ENCODE peak calls at places on chromosomes 3 and 15, in five cellular contexts. N is A549, M is transverse colon, Z is cardiac fibroblast, V is epithelial cell of esophagus. E is an unnamed sample.

GRCh38 chr3:85567074-85567676 is 608.4 kb downstream of the CADM2 start:
- DNase-seq in N (no peak), V (peak), Z (peak), M (peak), E (peak)

GRCh38 chr3:28576590-28577220 is 228.1 kb upstream of the AZI2 start:
- DNase-seq in V (no peak), Z (no peak), N (no peak), M (no peak), E (no peak)

GRCh38 chr15:48628832-48629231 is 16.7 kb downstream of the FBN1 start:
- DNase-seq in M (no peak), V (no peak), Z (peak), N (no peak), E (no peak)

GRCh38 chr3:168216851-168217250 is 121.1 kb upstream of the GOLIM4 start:
- DNase-seq in Z (no peak), V (no peak), N (no peak), M (no peak), E (no peak)

GRCh38 chr3:112167758-112168157 is 34.7 kb upstream of the GCSAM start:
- DNase-seq in M (no peak), V (no peak), N (no peak), Z (no peak), E (no peak)

GRCh38 chr3:193744822-193745684 is 152.0 kb downstream of the OPA1 start:
- DNase-seq in M (no peak), N (no peak), V (no peak), Z (peak), E (no peak)

GRCh38 chr3:129245141-129245540 is 4.3 kb upstream of the COPG1 start:
- DNase-seq in M (no peak), V (peak), N (no peak), Z (no peak), E (no peak)

GRCh38 chr3:144127014-144127413 is 155.4 kb downstream of the DIPK2A start:
- DNase-seq in M (no peak), N (no peak), V (no peak), Z (no peak), E (no peak)

GRCh38 chr3:59558906-59559720 is 509.3 kb upstream of the CFAP20DC start:
- DNase-seq in N (no peak), Z (no peak), M (no peak), V (no peak), E (no peak)

GRCh38 chr3:178518660-178519396 is 17.4 kb upstream of the KCNMB2 start:
- DNase-seq in V (peak), Z (no peak), N (no peak), M (no peak), E (peak)

GRCh38 chr3:155425351-155425750 is 131.9 kb upstream of the STRIT1 start:
- DNase-seq in Z (no peak), N (no peak), M (no peak), V (no peak), E (no peak)

GRCh38 chr15:82710208-82710555 is 507 bp upstream of the AP3B2 start:
- DNase-seq in N (no peak), M (no peak), V (peak), Z (no peak), E (no peak)

GRCh38 chr3:182644013-182644412 is 149.3 kb upstream of the ATP11B start:
- DNase-seq in V (no peak), M (no peak), Z (no peak), N (no peak), E (no peak)

GRCh38 chr3:24812116-24812515 is 317.5 kb upstream of the THRB start:
- DNase-seq in M (no peak), Z (no peak), V (no peak), N (no peak), E (peak)

GRCh38 chr3:197883541-197883940 is 66.4 kb upstream of the RPL35A start:
- DNase-seq in M (no peak), N (no peak), V (no peak), Z (no peak), E (no peak)

GRCh38 chr3:59884409-59884808 is 834.6 kb upstream of the CFAP20DC start:
- DNase-seq in N (no peak), V (no peak), Z (no peak), M (no peak), E (no peak)

GRCh38 chr15:42499888-42500609 is 4.6 kb downstream of the SNAP23 start:
- DNase-seq in V (no peak), N (no peak), Z (peak), M (no peak), E (no peak)

GRCh38 chr3:191775451-191776233 is 314.7 kb downstream of the PYDC2 start:
- DNase-seq in V (peak), N (no peak), M (no peak), Z (no peak), E (no peak)

GRCh38 chr15:64157599-64158125 is 5.2 kb downstream of the PPIB start:
- DNase-seq in M (no peak), V (no peak), Z (no peak), N (no peak), E (no peak)

GRCh38 chr3:46725663-46726314 is 8.1 kb upstream of the PRSS50 start:
- DNase-seq in M (no peak), N (no peak), V (no peak), Z (no peak), E (no peak)

GRCh38 chr3:28777806-28778475 is 429.3 kb upstream of the AZI2 start:
- DNase-seq in N (no peak), V (no peak), Z (no peak), M (no peak), E (no peak)

GRCh38 chr3:32360514-32360869 is 31.2 kb upstream of the CMTM7 start:
- DNase-seq in Z (no peak), V (no peak), N (no peak), M (no peak), E (no peak)

GRCh38 chr3:178420033-178420432 is 116.2 kb upstream of the KCNMB2 start:
- DNase-seq in M (no peak), V (no peak), Z (no peak), N (no peak), E (no peak)

GRCh38 chr3:112117826-112118571 is 15.0 kb downstream of the GCSAM start:
- DNase-seq in V (no peak), Z (no peak), N (no peak), M (peak), E (no peak)

GRCh38 chr15:41607033-41607432 is 48.0 kb downstream of the TYRO3 start:
- DNase-seq in V (peak), M (no peak), Z (peak), N (no peak), E (no peak)

GRCh38 chr15:100570282-100570681 is 31.7 kb downstream of the LINS1 start:
- DNase-seq in N (peak), M (no peak), V (no peak), Z (peak), E (no peak)

GRCh38 chr3:185824467-185825378 is at the start of gene IGF2BP2:
- DNase-seq in M (peak), V (peak), Z (peak), N (peak), E (peak)

GRCh38 chr3:65669163-65669875 is 369.4 kb downstream of the MAGI1 start:
- DNase-seq in Z (peak), V (peak), N (no peak), M (no peak), E (no peak)

GRCh38 chr3:112376996-112377395 is 44.0 kb downstream of the CD200 start:
- DNase-seq in V (peak), M (no peak), Z (peak), N (no peak), E (no peak)

GRCh38 chr15:62391565-62392262 is 226.6 kb upstream of the C2CD4B start:
- DNase-seq in Z (peak), N (peak), V (peak), M (peak), E (peak)

GRCh38 chr3:197224034-197224444 is 74.4 kb downstream of the DLG1 start:
- DNase-seq in V (peak), Z (peak), N (peak), M (no peak), E (peak)

GRCh38 chr15:79045041-79045440 is 45.5 kb downstream of the RASGRF1 start:
- DNase-seq in N (no peak), V (no peak), Z (no peak), M (no peak), E (no peak)

GRCh38 chr3:141401584-141402475 is 33.5 kb downstream of the ZBTB38 start:
- DNase-seq in N (peak), Z (peak), V (no peak), M (peak), E (peak)

GRCh38 chr3:3998140-3998977 is 199.1 kb downstream of the LRRN1 start:
- DNase-seq in M (no peak), V (peak), N (no peak), Z (peak), E (peak)

GRCh38 chr3:172751188-172751571 is 654 bp downstream of the ECT2 start:
- DNase-seq in V (peak), M (no peak), N (no peak), Z (peak), E (no peak)

GRCh38 chr3:32596926-32597369 is 26.3 kb upstream of the DYNC1LI1 start:
- DNase-seq in Z (peak), M (no peak), V (no peak), N (no peak), E (no peak)

GRCh38 chr3:174442317-174442682 is 416.8 kb upstream of the NAALADL2 start:
- DNase-seq in V (no peak), N (no peak), M (no peak), Z (peak), E (no peak)
- TF ChIP-seq CTCF in V (no peak), N (no peak), M (no peak), Z (no peak), E (no peak)

GRCh38 chr3:12545473-12545791 is at the start of gene MKRN2OS:
- DNase-seq in M (peak), V (peak), N (no peak), Z (no peak), E (peak)

GRCh38 chr3:12544652-12545472 is 437 bp downstream of the MKRN2OS start:
- DNase-seq in M (no peak), Z (no peak), V (no peak), N (no peak), E (no peak)

GRCh38 chr3:12536423-12536822 is 8.9 kb downstream of the MKRN2OS start:
- DNase-seq in M (no peak), V (no peak), Z (peak), N (no peak), E (no peak)

DNA sequence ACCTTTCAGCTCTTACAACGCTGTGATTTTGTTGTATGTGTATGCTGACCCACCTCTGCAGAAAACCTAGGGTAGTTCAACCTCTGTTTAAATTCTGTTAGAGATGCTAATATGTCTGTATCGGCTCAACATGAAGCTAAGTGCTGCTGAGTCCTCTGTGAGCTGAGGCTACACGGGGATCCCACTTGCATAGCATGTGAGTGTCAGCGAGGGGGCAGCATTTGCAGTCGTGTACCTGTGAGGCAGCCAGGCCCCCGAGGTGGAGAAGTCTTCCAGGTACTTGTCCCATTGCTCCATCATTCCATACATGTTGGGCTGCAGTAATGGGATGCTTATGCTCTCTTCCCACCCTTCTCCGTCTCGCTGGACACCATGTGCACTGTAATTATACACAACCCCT is 3.7 kb downstream of the MKRN2OS start:
- DNase-seq in Z (no peak), M (no peak), N (no peak), V (peak), E (peak)
- TF ChIP-seq CTCF in Z (peak), M (no peak), N (no peak), V (peak), E (no peak)

GRCh38 chr3:9081201-9081818 is 118.0 kb upstream of the RAD18 start:
- DNase-seq in Z (no peak), V (no peak), N (no peak), M (no peak), E (no peak)

GRCh38 chr3:9080165-9080564 is 116.9 kb upstream of the RAD18 start:
- DNase-seq in V (peak), Z (no peak), M (no peak), N (no peak), E (no peak)

GRCh38 chr3:9079674-9080073 is 116.4 kb upstream of the RAD18 start:
- DNase-seq in V (peak), Z (no peak), M (no peak), N (no peak), E (no peak)

GRCh38 chr3:9076985-9077384 is 113.7 kb upstream of the RAD18 start:
- DNase-seq in V (no peak), N (no peak), M (no peak), Z (no peak), E (no peak)

DNA sequence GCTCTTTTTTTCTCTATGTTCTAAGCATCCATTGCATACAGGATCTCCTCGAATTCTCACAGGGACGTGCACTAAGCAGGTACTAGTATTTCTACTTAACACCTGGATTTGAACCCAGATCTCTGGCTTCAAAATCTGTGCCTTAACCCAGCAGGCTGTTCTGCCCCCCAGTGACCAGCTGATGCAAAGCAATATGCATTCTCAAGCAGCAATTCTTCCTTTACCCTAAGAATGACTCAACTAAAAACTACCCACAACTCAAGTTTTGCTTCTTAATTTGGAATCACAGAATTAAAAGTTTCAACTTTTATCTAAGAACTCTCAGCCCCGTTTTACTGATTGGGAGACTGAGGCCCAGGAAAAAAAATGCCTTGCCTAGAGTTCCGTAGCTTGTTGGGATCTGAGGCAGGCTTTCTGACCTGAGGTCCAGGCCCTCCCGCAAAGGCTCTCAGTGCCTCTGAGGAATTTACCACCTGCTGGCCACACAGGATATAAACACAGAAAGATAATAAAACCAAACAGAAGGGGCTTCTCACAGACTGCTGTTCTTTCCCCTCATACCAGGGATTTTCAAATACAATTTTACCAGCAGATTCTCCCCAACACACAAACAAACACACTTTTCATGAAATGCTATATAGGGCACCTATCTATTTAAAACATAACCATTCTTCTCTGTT is 115.4 kb upstream of the RAD18 start:
- DNase-seq in V (no peak), Z (no peak), N (peak), M (no peak), E (no peak)
- TF ChIP-seq CTCF in V (no peak), Z (no peak), N (no peak), M (no peak), E (no peak)

GRCh38 chr3:126604691-126605090 is 46.0 kb upstream of the C3orf22 start:
- DNase-seq in Z (no peak), M (no peak), V (no peak), N (no peak), E (no peak)

GRCh38 chr3:126607214-126607908 is 47.6 kb downstream of the TXNRD3 start:
- DNase-seq in V (peak), N (no peak), Z (peak), M (no peak), E (no peak)

GRCh38 chr3:126606021-126606420 is 47.3 kb upstream of the C3orf22 start:
- DNase-seq in M (no peak), Z (no peak), N (no peak), V (no peak), E (no peak)
- TF ChIP-seq CTCF in M (no peak), Z (no peak), N (no peak), V (no peak), E (no peak)

GRCh38 chr3:157700405-157700804 is 197.2 kb upstream of the VEPH1 start:
- DNase-seq in M (no peak), V (peak), Z (peak), N (no peak), E (peak)
- TF ChIP-seq CTCF in M (no peak), V (no peak), Z (peak), N (no peak), E (no peak)

GRCh38 chr15:68366314-68366713 is 65.6 kb downstream of the ITGA11 start:
- DNase-seq in M (no peak), N (no peak), Z (no peak), V (no peak), E (no peak)
- TF ChIP-seq CTCF in M (no peak), N (no peak), Z (peak), V (no peak), E (no peak)

GRCh38 chr3:161508852-161509477 is 12.4 kb downstream of the OTOL1 start:
- DNase-seq in V (peak), M (no peak), Z (peak), N (peak), E (peak)
- TF ChIP-seq CTCF in V (peak), M (no peak), Z (no peak), N (peak), E (peak)

DNA sequence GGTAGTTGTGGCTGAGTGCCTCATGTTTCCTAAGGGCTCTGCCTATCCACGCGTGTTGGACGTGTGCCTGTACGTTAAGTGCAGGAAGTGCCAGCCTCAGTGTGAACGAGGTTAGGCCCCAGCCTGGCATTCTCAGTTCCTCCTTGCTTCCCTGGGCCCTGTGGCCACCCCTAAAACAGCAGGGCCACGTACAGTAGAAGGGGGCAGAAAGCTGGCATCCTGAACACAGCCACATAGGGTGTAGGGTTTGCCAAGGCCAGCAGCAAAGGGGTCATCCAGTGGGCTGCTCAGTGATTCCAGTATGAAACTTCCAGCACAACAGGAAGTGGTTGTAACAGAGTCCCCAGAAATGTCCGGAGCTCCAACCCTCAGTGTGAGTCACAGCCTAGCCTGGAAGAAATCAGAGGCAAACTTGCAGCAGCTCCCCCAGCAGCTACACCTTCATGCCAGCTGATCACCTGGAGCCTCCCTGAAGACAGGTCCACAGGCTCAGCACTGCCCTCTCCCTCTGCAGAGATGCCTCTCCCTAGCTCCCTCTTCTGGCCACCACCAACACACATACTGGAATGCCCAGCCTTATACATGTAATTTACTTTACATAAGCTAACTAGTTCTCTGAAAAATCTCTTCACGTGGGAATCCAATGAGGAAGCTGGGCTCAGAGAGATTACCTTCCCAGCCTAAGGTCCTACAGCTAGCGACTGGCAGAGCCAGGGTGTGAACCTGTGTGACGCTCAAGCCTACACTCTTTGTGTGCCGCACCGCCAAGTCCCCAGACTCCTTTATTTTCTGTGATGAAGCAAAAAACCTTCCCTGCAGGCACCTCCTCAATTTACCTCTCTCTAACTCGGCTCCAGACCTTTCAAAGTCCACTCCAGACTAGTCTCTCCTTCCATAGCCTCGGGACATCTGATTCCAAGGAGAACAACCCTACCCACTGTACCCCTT is 26.6 kb downstream of the ILDR1 start:
- DNase-seq in N (peak), V (peak), M (peak), Z (peak), E (peak)
- TF ChIP-seq CTCF in N (peak), V (peak), M (peak), Z (peak), E (peak)

DNA sequence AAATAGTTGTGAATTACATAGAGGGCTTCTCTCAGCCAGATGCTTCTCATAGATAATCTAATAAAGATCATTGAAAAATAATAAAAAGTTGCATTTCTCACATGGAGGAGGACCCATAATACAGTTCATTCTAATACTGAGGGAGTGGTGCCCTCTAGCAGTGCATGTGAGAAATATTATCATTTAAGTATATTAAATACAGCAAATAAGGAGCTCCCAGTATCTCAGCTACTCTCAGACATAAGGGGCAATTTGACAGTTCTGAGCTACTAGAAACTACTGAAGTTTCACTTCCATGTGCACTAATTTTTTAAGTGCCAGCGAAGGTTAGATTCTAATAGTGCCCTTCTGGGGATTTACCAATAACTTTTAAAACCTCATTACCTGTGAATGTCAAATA is 188.3 kb downstream of the IL5RA start:
- DNase-seq in N (peak), M (no peak), Z (peak), V (peak), E (peak)
- TF ChIP-seq CTCF in N (peak), M (peak), Z (no peak), V (no peak), E (no peak)

E was measured in Calu3.